ENCODE peak calls at places on chromosomes 5 and 9, in nine cellular contexts. F is fibroblast of lung, P is MM.1S, G is endodermal cell, B is AG09309, V is psoas muscle, Q is GM12864, N is IMR-90, A is astrocyte of the spinal cord. M is an unnamed sample.

GRCh38 chr5:174427304-174427703 is 297.1 kb upstream of the MSX2 start:
- DNase-seq in F (no peak), P (no peak), G (no peak), B (no peak), V (no peak), Q (no peak), N (no peak), A (no peak), M (no peak)

GRCh38 chr9:10366171-10366779 is 246.5 kb downstream of the PTPRD start:
- DNase-seq in F (peak; percentile 8), P (peak; percentile 46), G (peak; percentile 50), B (no peak), V (no peak), Q (no peak), N (peak; percentile 13), A (peak; percentile 30), M (peak; percentile 55)

GRCh38 chr5:175734501-175734900 is 76.6 kb downstream of the HRH2 start:
- DNase-seq in F (no peak), P (no peak), G (no peak), B (no peak), V (no peak), Q (no peak), N (no peak), A (no peak), M (no peak)

GRCh38 chr5:163456029-163456589 is 3.8 kb downstream of the NUDCD2 start:
- DNase-seq in F (no peak), P (no peak), G (no peak), B (no peak), V (no peak), Q (no peak), N (no peak), A (no peak), M (no peak)

GRCh38 chr5:150848271-150848670 is 1.9 kb downstream of the IRGM start:
- DNase-seq in F (peak; percentile 57), P (no peak), G (no peak), B (no peak), V (no peak), Q (no peak), N (no peak), A (no peak), M (no peak)

GRCh38 chr9:129166962-129167557 is 11.0 kb downstream of the IER5L start:
- DNase-seq in F (peak; percentile 81), P (no peak), G (peak; percentile 86), B (no peak), V (peak; percentile 72), Q (no peak), N (peak; percentile 80), A (peak; percentile 76), M (peak; percentile 73)

GRCh38 chr9:31355965-31356364 is 1028.5 kb upstream of the ACO1 start:
- DNase-seq in F (no peak), P (no peak), G (no peak), B (no peak), V (no peak), Q (no peak), N (no peak), A (no peak), M (no peak)

GRCh38 chr9:121281614-121282291 is 13.8 kb downstream of the GSN start:
- DNase-seq in F (peak; percentile 85), P (no peak), G (peak; percentile 81), B (no peak), V (peak; percentile 76), Q (no peak), N (peak; percentile 65), A (peak; percentile 70), M (peak; percentile 77)

GRCh38 chr9:35962126-35962906 is 4.4 kb upstream of the OR2S2 start:
- DNase-seq in F (peak; percentile 85), P (no peak), G (peak; percentile 88), B (no peak), V (peak; percentile 49), Q (no peak), N (peak; percentile 85), A (peak; percentile 21), M (peak; percentile 69)

GRCh38 chr5:15191012-15191411 is 309.0 kb upstream of the FBXL7 start:
- DNase-seq in F (no peak), P (no peak), G (no peak), B (no peak), V (no peak), Q (no peak), N (no peak), A (no peak), M (peak; percentile 39)

GRCh38 chr9:90057361-90057760 is 452.5 kb downstream of the GADD45G start:
- DNase-seq in F (no peak), P (no peak), G (no peak), B (no peak), V (no peak), Q (no peak), N (no peak), A (no peak), M (no peak)

GRCh38 chr9:90054810-90055209 is 450.0 kb downstream of the GADD45G start:
- DNase-seq in F (no peak), P (no peak), G (no peak), B (no peak), V (no peak), Q (no peak), N (no peak), A (no peak), M (no peak)

GRCh38 chr9:90055226-90055625 is 450.4 kb downstream of the GADD45G start:
- DNase-seq in F (no peak), P (no peak), G (no peak), B (no peak), V (no peak), Q (no peak), N (no peak), A (no peak), M (no peak)

GRCh38 chr9:90047828-90048227 is 443.0 kb downstream of the GADD45G start:
- DNase-seq in F (no peak), P (no peak), G (no peak), B (no peak), V (no peak), Q (no peak), N (no peak), A (no peak), M (no peak)

DNA sequence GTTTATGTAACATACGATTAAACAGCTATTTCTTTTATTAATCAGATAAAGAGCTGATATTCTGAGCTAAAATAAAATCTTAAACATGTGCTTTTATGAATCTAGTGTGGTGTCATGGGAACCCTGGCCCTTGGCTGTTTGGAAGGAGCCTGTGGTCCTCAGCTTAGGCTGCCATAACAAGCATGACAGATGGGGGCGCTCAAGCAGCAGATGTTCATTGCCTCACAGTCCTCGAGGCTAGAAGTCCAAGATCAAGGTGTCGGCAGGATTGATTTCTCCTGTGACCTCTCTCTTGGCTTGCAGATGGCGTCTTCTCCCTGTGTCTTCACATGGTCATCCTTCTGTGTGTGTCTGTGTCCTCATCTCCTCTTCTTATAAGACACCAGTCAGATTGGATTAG is 448.2 kb downstream of the GADD45G start:
- DNase-seq in F (no peak), P (peak; percentile 16), G (peak; percentile 83), B (no peak), V (no peak), Q (no peak), N (no peak), A (no peak), M (no peak)
- TF ChIP-seq CTCF in F (peak; percentile 9), P (peak; percentile 24), G (peak; percentile 64), B (no peak), V (no peak), Q (peak; percentile 59), N (no peak), A (peak; percentile 21), M (peak; percentile 8)

GRCh38 chr5:172490739-172491461 is 36.6 kb upstream of the SH3PXD2B start:
- DNase-seq in F (no peak), P (no peak), G (peak; percentile 24), B (no peak), V (no peak), Q (no peak), N (no peak), A (no peak), M (no peak)
- H3K4me3 ChIP-seq in F (no peak overlapping the region), P (no peak overlapping the region), G (no peak overlapping the region), B (no peak overlapping the region), V (no peak overlapping the region), Q (no peak overlapping the region), N (no peak overlapping the region), A (no peak overlapping the region), M (no peak overlapping the region)

DNA sequence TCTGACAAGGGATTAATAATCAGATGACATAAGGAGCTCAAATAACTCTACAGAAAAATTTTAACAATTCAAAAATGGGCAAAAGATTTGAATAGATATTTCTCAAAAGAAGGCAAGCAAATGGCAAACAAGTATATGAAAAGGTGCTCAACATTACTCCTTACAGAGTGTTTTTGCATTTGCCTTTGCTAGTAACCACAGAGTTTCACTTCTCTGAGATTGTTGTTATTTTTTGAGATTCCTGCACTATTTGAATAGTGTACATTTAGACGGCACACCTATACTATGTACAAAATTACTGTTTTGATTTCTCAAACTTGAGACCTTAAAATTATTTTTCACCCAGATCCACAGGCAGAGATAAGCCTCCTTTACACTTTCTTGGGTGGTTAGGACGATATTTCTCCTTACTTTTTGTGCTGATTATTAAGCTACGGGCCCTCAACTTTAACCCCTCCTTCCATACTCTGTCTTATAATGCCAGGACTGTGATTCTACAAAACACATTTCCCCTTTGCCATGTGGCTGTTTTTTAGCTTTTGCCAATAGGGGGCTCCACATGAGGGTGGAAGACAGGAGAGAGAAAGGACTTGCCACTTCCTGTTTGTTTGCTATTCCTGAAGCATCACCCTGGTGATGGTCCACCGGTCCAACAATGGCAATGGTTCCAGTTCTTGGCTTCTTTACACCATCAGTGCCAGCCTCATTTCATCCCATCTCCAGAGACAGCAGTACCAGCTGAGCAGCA is 65.0 kb upstream of the DAP start:
- DNase-seq in F (no peak), P (peak; percentile 21), G (peak; percentile 68), B (no peak), V (no peak), Q (peak; percentile 18), N (no peak), A (no peak), M (no peak)
- TF ChIP-seq CTCF in F (no peak), P (no peak), G (peak; percentile 59), B (no peak), V (no peak), Q (peak; percentile 43), N (no peak), A (no peak), M (no peak)

GRCh38 chr9:91160181-91160580 is 201.5 kb downstream of the AUH start:
- DNase-seq in F (no peak), P (no peak), G (no peak), B (no peak), V (no peak), Q (no peak), N (no peak), A (no peak), M (no peak)
- H3K4me3 ChIP-seq in F (no peak overlapping the region), P (no peak overlapping the region), G (no peak overlapping the region), B (no peak overlapping the region), V (peak overlapping the region; percentile 39), Q (no peak overlapping the region), N (no peak overlapping the region), A (no peak overlapping the region), M (no peak overlapping the region)

GRCh38 chr5:171869956-171870355 is 84.3 kb downstream of the SMIM23 start:
- DNase-seq in F (no peak), P (no peak), G (no peak), B (no peak), V (no peak), Q (no peak), N (no peak), A (no peak), M (no peak)
- TF ChIP-seq CTCF in F (no peak), P (no peak), G (no peak), B (no peak), V (no peak), Q (no peak), N (no peak), A (no peak), M (no peak)

M was measured in fibroblast of pulmonary artery.